ENCODE peak calls at places on chromosomes 6 and 20, in ten cellular contexts. B is astrocyte of the spinal cord, A is neural crest cell, J is body of pancreas, H is K562, Y is Calu3, M is A549, T is fibroblast of the aortic adventitia, F is astrocyte, R is right lobe of liver. G is an unnamed sample.

GRCh38 chr20:58669287-58670006 is 18.4 kb downstream of the STX16 start:
- DNase-seq in B (no peak), A (no peak), J (no peak), H (no peak), Y (no peak), M (no peak), T (no peak), F (no peak), R (no peak), G (no peak)

GRCh38 chr20:38991814-38992593 is 29.9 kb downstream of the DHX35 start:
- DNase-seq in B (no peak), A (no peak), J (no peak), H (no peak), Y (no peak), M (no peak), T (no peak), F (no peak), R (no peak), G (no peak)

GRCh38 chr6:139250296-139251274 is 41.2 kb downstream of the TXLNB start:
- DNase-seq in B (peak; percentile 47), A (peak; percentile 52), J (peak; percentile 54), H (peak; percentile 61), Y (peak; percentile 49), M (peak; percentile 53), T (peak; percentile 41), F (no peak), R (peak; percentile 53), G (peak; percentile 73)

GRCh38 chr6:90429713-90430112 is 133.1 kb upstream of the BACH2 start:
- DNase-seq in B (peak; percentile 30), A (no peak), J (no peak), H (no peak), Y (no peak), M (peak; percentile 22), T (no peak), F (peak; percentile 11), R (no peak), G (peak; percentile 60)

GRCh38 chr20:52191132-52191435 is 495 bp downstream of the ZFP64 start:
- DNase-seq in B (no peak), A (no peak), J (no peak), H (no peak), Y (no peak), M (no peak), T (peak; percentile 35), F (peak; percentile 18), R (peak; percentile 67), G (no peak)

GRCh38 chr6:53492860-53493634 is 51.9 kb downstream of the GCLC start:
- DNase-seq in B (peak; percentile 81), A (no peak), J (no peak), H (peak; percentile 45), Y (no peak), M (peak; percentile 74), T (peak; percentile 83), F (peak; percentile 55), R (peak; percentile 22), G (peak; percentile 70)

GRCh38 chr20:38148328-38149102 is 16.6 kb downstream of the TGM2 start:
- DNase-seq in B (no peak), A (no peak), J (no peak), H (no peak), Y (no peak), M (no peak), T (no peak), F (no peak), R (peak; percentile 18), G (no peak)

GRCh38 chr6:42450314-42451145 is 1.2 kb downstream of the TRERF1 start:
- DNase-seq in B (peak; percentile 31), A (no peak), J (no peak), H (no peak), Y (no peak), M (no peak), T (peak; percentile 37), F (peak; percentile 18), R (no peak), G (peak; percentile 27)

GRCh38 chr20:53428997-53429396 is 164.6 kb downstream of the ZNF217 start:
- DNase-seq in B (no peak), A (no peak), J (no peak), H (no peak), Y (no peak), M (no peak), T (no peak), F (no peak), R (no peak), G (no peak)

GRCh38 chr20:53423587-53424146 is 170.0 kb downstream of the ZNF217 start:
- DNase-seq in B (no peak), A (no peak), J (no peak), H (no peak), Y (no peak), M (no peak), T (no peak), F (no peak), R (no peak), G (no peak)

GRCh38 chr20:53425930-53426329 is 167.7 kb downstream of the ZNF217 start:
- DNase-seq in B (no peak), A (no peak), J (no peak), H (no peak), Y (no peak), M (no peak), T (no peak), F (no peak), R (no peak), G (no peak)

GRCh38 chr20:53425481-53425880 is 168.2 kb downstream of the ZNF217 start:
- DNase-seq in B (no peak), A (no peak), J (no peak), H (no peak), Y (no peak), M (no peak), T (no peak), F (no peak), R (no peak), G (no peak)

DNA sequence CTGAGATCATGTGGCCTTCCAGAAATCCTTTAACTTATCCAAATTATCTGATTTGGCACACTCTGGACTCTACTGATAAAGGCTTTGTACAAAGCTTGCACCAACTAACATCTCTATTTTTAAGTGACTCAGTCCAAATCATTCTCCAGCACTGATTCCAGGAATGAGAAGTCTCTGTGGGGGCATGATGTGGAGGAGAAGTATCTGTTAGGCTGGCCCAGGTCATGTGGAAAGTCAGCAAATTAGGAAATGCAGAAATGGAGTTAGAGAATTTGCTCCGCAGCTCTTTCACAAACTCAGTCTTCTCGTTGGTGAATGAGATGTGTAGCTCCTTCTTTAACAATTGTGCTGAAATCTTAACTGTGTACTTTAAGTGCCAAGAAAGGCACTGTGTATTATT is 165.7 kb downstream of the ZNF217 start:
- DNase-seq in B (no peak), A (no peak), J (no peak), H (no peak), Y (no peak), M (no peak), T (no peak), F (peak; percentile 6), R (no peak), G (no peak)
- TF ChIP-seq CTCF in B (no peak), A (no peak), J (no peak), H (no peak), Y (no peak), M (no peak), T (no peak), F (no peak), R (no peak), G (no peak)

DNA sequence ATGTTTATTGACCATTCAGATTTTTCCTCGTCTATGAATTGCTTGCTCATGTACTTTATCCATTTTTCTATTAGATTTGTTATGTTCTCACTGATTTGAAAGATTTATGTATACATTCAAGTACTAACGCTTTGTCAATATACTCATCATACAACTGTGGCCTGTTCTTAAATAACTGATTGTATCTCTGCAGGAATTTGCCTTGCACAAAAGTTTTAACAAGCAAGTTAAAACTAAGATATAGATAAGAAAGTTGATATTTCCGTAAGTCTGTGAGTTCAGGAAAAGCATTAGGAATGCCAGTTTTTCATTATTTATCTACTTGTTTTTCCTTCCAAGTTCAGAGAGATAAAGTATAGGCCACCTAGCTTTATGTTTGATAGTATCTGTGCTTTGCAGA is 95.2 kb downstream of the PDE7B start:
- DNase-seq in B (no peak), A (no peak), J (no peak), H (no peak), Y (no peak), M (no peak), T (no peak), F (no peak), R (no peak), G (no peak)
- TF ChIP-seq CTCF in B (no peak), A (no peak), J (no peak), H (no peak), Y (no peak), M (no peak), T (no peak), F (no peak), R (no peak), G (no peak)

GRCh38 chr20:60203451-60203850 is 245.2 kb downstream of the CDH26 start:
- DNase-seq in B (no peak), A (no peak), J (no peak), H (no peak), Y (no peak), M (no peak), T (no peak), F (no peak), R (no peak), G (peak; percentile 71)

GRCh38 chr20:60202046-60202445 is 243.8 kb downstream of the CDH26 start:
- DNase-seq in B (no peak), A (no peak), J (no peak), H (no peak), Y (no peak), M (no peak), T (no peak), F (no peak), R (no peak), G (peak; percentile 29)

GRCh38 chr20:60204601-60205000 is 246.4 kb downstream of the CDH26 start:
- DNase-seq in B (no peak), A (no peak), J (no peak), H (no peak), Y (no peak), M (no peak), T (no peak), F (no peak), R (no peak), G (no peak)

GRCh38 chr20:60209048-60209447 is 250.8 kb downstream of the CDH26 start:
- DNase-seq in B (no peak), A (no peak), J (no peak), H (no peak), Y (no peak), M (no peak), T (no peak), F (no peak), R (no peak), G (no peak)

DNA sequence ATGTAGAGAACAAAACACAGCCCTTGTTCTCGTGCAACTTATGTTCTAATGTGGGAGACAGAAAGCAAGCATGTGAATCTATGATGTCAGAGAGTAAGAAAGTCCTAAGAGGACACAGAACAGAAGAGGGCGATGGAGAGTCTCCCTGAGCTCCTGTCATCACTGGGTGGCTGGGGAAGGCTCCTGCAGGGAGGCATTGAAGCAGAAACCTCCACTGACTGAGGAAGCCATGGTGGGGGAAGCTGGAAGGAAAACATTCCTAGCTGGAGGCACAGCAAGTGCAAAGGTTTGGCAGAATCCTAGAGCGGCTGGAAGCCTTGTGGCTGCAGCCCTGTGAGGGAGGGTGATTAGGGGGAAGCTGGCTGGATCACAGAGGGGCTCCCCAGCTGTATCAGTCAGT is 248.0 kb downstream of the CDH26 start:
- DNase-seq in B (peak; percentile 55), A (peak; percentile 20), J (no peak), H (no peak), Y (peak; percentile 8), M (peak; percentile 27), T (peak; percentile 36), F (peak; percentile 20), R (no peak), G (peak; percentile 65)
- TF ChIP-seq CTCF in B (peak; percentile 58), A (peak; percentile 57), J (no peak), H (peak; percentile 46), Y (no peak), M (peak; percentile 19), T (peak; percentile 43), F (peak; percentile 35), R (peak; percentile 34), G (peak; percentile 70)

DNA sequence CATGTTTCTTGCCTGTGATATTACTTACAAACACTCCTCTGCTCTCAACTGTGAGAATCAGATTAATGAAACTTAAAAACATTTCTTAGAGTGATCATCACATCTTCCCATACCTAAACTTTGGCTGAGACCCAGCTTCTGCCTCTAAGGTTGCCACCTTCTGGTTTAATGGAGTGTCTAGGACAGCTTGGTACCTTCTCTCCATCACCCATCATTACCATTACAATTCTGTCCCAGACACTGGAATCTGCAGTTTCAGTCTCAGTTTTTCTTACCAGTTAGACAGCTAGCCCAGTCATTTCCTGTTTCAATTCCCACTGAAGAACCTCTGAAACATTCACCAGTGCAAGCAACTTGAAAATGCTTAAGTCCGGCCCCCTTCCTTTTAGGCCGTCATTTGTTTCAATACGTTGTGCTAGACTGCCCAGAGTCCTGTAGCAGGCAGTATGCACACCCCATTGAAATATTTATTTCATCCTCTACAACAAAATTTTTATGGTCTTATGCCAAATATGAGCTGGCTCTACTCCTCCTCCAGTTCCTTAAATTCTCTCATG is 107.0 kb upstream of the FOXO3 start:
- DNase-seq in B (peak; percentile 94), A (no peak), J (no peak), H (no peak), Y (no peak), M (no peak), T (peak; percentile 82), F (peak; percentile 79), R (no peak), G (peak; percentile 3)
- TF ChIP-seq CTCF in B (peak; percentile 12), A (no peak), J (no peak), H (no peak), Y (no peak), M (no peak), T (no peak), F (no peak), R (no peak), G (no peak)